ENCODE peak calls at places on chromosomes 13 and 19, in nine cellular contexts. B is bronchial epithelial cell, G is K562, L is fibroblast of pulmonary artery, H is heart right ventricle, S is Calu3, U is cardiac muscle cell, Q is BE2C, W is suprapubic skin. P is an unnamed sample.

GRCh38 chr13:52345048-52345447 is 60.9 kb downstream of the THSD1 start:
- DNase-seq in B (peak), G (no peak), L (peak), H (no peak), S (no peak), U (no peak), Q (no peak), W (no peak), P (no peak)

GRCh38 chr19:47022541-47023447 is 3.2 kb downstream of the NPAS1 start:
- DNase-seq in B (no peak), G (no peak), L (no peak), H (no peak), S (no peak), U (no peak), Q (no peak), W (no peak), P (no peak)

GRCh38 chr13:106232680-106233079 is 302.8 kb downstream of the EFNB2 start:
- DNase-seq in B (no peak), G (no peak), L (no peak), H (no peak), S (no peak), U (peak), Q (no peak), W (no peak), P (no peak)

GRCh38 chr19:32599736-32600157 is 18.8 kb downstream of the PDCD5 start:
- DNase-seq in B (peak), G (peak), L (peak), H (no peak), S (peak), U (peak), Q (peak), W (no peak), P (peak)

GRCh38 chr13:34419025-34419424 is 523.0 kb upstream of the NBEA start:
- DNase-seq in B (no peak), G (no peak), L (no peak), H (no peak), S (no peak), U (no peak), Q (peak), W (no peak), P (no peak)

GRCh38 chr13:99709134-99709533 is 207.9 kb downstream of the TM9SF2 start:
- DNase-seq in B (no peak), G (no peak), L (no peak), H (no peak), S (no peak), U (no peak), Q (no peak), W (no peak), P (no peak)

GRCh38 chr13:79128158-79128557 is 277.9 kb downstream of the RBM26 start:
- DNase-seq in B (peak), G (no peak), L (peak), H (no peak), S (peak), U (no peak), Q (no peak), W (no peak), P (no peak)

GRCh38 chr19:38544569-38545315 is 73.0 kb downstream of the MAP4K1 start:
- DNase-seq in B (peak), G (peak), L (peak), H (no peak), S (no peak), U (no peak), Q (no peak), W (no peak), P (no peak)

GRCh38 chr19:8360196-8360595 is 3.8 kb upstream of the ANGPTL4 start:
- DNase-seq in B (no peak), G (no peak), L (no peak), H (no peak), S (no peak), U (no peak), Q (no peak), W (no peak), P (no peak)

GRCh38 chr13:86085890-86086289 is 286.7 kb upstream of the SLITRK6 start:
- DNase-seq in B (peak), G (no peak), L (no peak), H (no peak), S (no peak), U (no peak), Q (no peak), W (no peak), P (no peak)

GRCh38 chr19:18361646-18362045 is 21.2 kb downstream of the PGPEP1 start:
- DNase-seq in B (no peak), G (no peak), L (no peak), H (no peak), S (no peak), U (no peak), Q (no peak), W (no peak), P (no peak)

GRCh38 chr19:43662487-43662886 is 7.5 kb downstream of the PLAUR start:
- DNase-seq in B (no peak), G (peak), L (peak), H (no peak), S (peak), U (peak), Q (no peak), W (no peak), P (no peak)

GRCh38 chr13:76023644-76024043 is 387.5 kb downstream of the LMO7 start:
- DNase-seq in B (peak), G (no peak), L (no peak), H (no peak), S (no peak), U (no peak), Q (no peak), W (no peak), P (no peak)

GRCh38 chr13:105327727-105328126 is 1207.7 kb downstream of the EFNB2 start:
- DNase-seq in B (no peak), G (no peak), L (no peak), H (no peak), S (no peak), U (no peak), Q (no peak), W (no peak), P (no peak)

GRCh38 chr19:34124828-34125227 is 47.5 kb upstream of the LSM14A start:
- DNase-seq in B (no peak), G (no peak), L (no peak), H (no peak), S (no peak), U (no peak), Q (no peak), W (no peak), P (no peak)

GRCh38 chr13:95403349-95404140 is 102.3 kb upstream of the ABCC4 start:
- DNase-seq in B (no peak), G (no peak), L (no peak), H (no peak), S (no peak), U (peak), Q (no peak), W (no peak), P (no peak)

GRCh38 chr13:24683833-24684599 is 3.8 kb downstream of the ATP12A start:
- DNase-seq in B (peak), G (peak), L (peak), H (peak), S (peak), U (peak), Q (peak), W (no peak), P (peak)

GRCh38 chr19:45103200-45103624 is 10.2 kb downstream of the PPP1R37 start:
- DNase-seq in B (no peak), G (no peak), L (peak), H (no peak), S (no peak), U (no peak), Q (peak), W (no peak), P (peak)

GRCh38 chr13:29730253-29730652 is 120.2 kb downstream of the UBL3 start:
- DNase-seq in B (no peak), G (no peak), L (no peak), H (no peak), S (no peak), U (no peak), Q (no peak), W (no peak), P (no peak)

GRCh38 chr13:52405767-52406494 is at the start of gene THSD1:
- DNase-seq in B (peak), G (no peak), L (peak), H (peak), S (peak), U (no peak), Q (peak), W (peak), P (peak)

GRCh38 chr13:58949646-58950045 is 1214.1 kb downstream of the DIAPH3 start:
- DNase-seq in B (no peak), G (peak), L (no peak), H (no peak), S (no peak), U (no peak), Q (peak), W (no peak), P (no peak)

GRCh38 chr19:2652504-2653099 is 49.9 kb downstream of the GNG7 start:
- DNase-seq in B (no peak), G (no peak), L (no peak), H (no peak), S (no peak), U (no peak), Q (no peak), W (no peak), P (no peak)

GRCh38 chr19:2648099-2648498 is 54.4 kb downstream of the GNG7 start:
- DNase-seq in B (no peak), G (no peak), L (no peak), H (no peak), S (no peak), U (no peak), Q (no peak), W (no peak), P (no peak)

GRCh38 chr19:2653717-2654584 is 48.5 kb downstream of the GNG7 start:
- DNase-seq in B (no peak), G (no peak), L (no peak), H (no peak), S (no peak), U (no peak), Q (no peak), W (no peak), P (no peak)

GRCh38 chr19:2648528-2648937 is 54.0 kb downstream of the GNG7 start:
- DNase-seq in B (peak), G (peak), L (peak), H (peak), S (peak), U (peak), Q (peak), W (no peak), P (peak)

DNA sequence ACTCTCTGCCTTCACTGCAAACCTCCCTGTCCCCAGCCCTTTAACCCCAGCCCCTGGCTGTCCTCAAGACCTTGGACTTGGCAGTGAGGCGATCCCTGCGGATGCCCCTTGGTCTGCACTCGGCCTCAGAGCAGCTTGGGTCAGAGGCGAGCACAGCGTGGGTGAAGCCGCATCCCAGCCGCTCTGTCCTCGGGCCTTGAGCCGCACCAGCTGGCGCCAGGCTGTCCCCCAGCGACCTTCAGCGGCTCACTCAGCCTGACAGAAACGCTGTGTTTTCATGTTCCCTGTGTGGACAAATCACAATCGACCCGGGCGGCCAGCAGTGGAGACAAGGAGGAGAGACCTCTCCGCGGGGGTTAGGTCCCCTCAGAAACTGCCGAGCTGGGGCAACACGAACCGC is 52.0 kb downstream of the GNG7 start:
- DNase-seq in B (no peak), G (no peak), L (no peak), H (peak), S (no peak), U (no peak), Q (no peak), W (no peak), P (no peak)
- TF ChIP-seq CTCF in B (no peak), G (no peak), L (no peak), H (no peak), S (no peak), U (no peak), Q (no peak), W (no peak), P (no peak)

GRCh38 chr19:4624733-4625362 is 14.5 kb upstream of the TNFAIP8L1 start:
- DNase-seq in B (peak), G (peak), L (peak), H (no peak), S (no peak), U (peak), Q (peak), W (no peak), P (no peak)
- TF ChIP-seq CTCF in B (peak), G (peak), L (peak), H (no peak), S (no peak), U (peak), Q (peak), W (no peak), P (no peak)

DNA sequence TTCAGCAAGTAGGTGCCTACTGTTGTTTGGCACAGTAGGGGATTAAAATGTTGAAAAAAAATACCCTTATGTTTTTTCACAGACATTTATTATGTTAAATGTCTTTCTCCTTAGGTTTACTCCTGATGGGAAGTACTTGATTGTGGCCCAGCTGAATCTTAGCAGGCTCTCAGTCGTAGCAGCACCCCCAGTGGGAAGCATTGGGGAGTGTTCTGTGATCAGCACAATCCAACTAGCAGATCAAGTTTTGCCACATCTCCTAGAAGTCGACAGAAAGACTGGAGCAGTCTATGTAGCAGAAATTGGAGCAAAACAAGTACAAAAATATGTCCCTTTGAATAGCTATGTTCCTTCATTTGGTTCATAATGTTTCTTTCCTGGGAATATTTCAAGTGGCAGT is 9.3 kb downstream of the NHLRC3 start:
- DNase-seq in B (peak), G (peak), L (no peak), H (no peak), S (peak), U (no peak), Q (peak), W (no peak), P (no peak)
- TF ChIP-seq CTCF in B (peak), G (peak), L (peak), H (no peak), S (no peak), U (no peak), Q (peak), W (no peak), P (no peak)

DNA sequence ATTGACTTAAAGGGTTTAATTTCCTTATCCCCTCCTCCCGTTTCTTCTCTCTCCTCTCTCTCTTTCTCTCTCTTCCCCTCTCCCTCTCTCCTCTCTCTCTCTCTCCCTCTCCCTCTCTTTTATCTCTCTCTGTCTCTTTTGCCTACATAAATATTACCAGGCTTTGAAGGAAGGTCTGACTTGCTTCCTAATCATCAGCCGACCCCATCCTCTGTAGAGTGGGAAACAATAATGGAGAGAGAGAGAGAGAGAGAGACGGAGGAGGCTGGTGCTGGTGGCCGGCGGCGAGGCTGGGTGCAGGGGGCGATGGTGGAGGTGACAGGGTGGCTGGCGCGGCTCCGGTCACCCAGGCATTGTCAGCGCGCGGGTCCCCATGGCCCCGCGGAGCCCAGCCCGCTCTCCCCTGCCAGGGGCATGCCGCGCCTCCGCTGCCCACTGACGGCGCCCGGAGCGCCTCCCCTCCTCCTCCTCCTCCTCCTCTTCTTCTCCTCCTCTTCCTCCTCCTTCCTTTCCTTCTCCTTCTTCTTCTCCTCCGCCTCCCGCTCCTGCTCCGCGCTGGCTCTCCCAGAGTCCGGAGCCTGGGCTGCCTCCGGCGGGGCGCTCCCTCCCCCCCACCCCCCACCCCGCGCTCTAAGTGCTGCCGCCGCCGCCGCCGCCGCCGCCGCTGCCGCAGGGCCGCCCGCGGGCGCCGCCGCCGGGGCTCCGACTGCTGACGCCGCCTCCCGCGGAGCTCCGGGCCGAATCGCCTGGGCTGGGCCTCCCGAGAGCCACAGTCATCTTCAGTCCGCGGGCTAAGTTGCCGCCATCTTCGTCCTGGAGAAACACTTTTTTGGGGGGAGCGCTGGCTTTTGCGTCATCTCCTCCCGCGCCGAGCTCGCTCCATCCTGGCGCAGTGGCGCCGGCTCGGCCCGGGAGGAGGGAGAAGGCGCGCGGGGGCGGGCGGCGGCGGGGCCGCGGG is 348.4 kb downstream of the LIG4 start:
- DNase-seq in B (no peak), G (peak), L (peak), H (peak), S (peak), U (peak), Q (peak), W (no peak), P (peak)
- TF ChIP-seq CTCF in B (no peak), G (no peak), L (no peak), H (no peak), S (no peak), U (no peak), Q (no peak), W (no peak), P (no peak)

DNA sequence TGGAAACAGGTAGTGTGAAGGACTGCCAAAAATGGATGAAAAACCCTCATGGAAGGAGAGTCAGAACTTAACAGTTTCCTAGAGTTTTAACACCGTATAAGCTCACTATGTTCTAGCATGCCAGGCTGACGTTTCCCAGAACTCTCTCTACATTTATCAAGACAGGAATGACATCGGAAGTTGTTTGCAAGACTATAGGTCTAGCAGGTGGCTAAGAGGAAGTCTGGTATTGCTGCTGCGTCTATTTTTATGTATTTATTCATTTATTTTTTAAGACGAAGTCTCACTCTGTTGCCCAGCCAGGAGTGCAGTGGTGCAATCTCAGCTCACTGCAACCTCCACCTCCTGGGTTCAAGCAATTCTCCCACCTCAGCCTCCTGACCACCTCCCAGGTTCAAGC is 20.5 kb upstream of the ARL11 start:
- DNase-seq in B (no peak), G (no peak), L (no peak), H (no peak), S (no peak), U (peak), Q (no peak), W (no peak), P (no peak)
- TF ChIP-seq CTCF in B (no peak), G (no peak), L (no peak), H (no peak), S (no peak), U (no peak), Q (no peak), W (no peak), P (no peak)

DNA sequence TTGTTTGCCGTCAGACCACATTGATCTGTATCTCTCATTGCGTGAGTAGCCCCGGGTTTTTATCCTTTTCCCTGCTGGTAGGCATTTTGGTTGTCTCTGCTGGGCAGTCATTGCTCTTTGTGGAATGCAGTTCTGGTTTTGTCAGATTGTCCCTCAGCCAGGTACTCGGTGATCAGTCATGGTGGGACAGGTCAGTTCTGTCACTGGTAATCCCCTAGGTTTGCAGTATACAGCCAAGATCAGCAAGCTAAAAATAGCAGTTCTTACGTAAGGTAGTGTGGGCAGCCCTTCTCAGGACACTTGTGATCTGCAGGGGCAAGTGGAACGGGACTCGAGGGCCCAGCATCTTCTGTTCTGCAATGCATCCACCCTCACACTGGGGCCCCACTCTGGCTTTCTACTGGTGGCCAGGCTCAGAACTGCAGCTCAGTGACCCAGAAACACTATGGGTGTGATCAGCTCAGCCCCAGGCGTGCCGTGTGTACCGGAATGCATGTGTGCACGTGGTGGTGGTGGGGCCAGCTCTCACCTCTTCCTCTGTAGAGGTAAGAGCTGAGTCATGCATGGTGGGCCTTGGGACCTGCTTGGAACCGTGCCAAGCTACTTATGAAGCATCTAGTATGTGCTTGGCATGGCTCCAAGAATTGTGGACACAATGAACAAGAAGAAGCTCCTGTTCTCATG is 6.3 kb downstream of the PLEKHF1 start:
- DNase-seq in B (peak), G (peak), L (peak), H (peak), S (peak), U (no peak), Q (no peak), W (no peak), P (peak)
- TF ChIP-seq CTCF in B (peak), G (peak), L (peak), H (no peak), S (peak), U (peak), Q (peak), W (peak), P (peak)

GRCh38 chr13:87712012-87712411 is 40.8 kb downstream of the SLITRK5 start:
- DNase-seq in B (no peak), G (no peak), L (no peak), H (no peak), S (no peak), U (no peak), Q (no peak), W (no peak), P (no peak)
- TF ChIP-seq CTCF in B (no peak), G (no peak), L (no peak), H (no peak), S (no peak), U (no peak), Q (no peak), W (no peak), P (no peak)

GRCh38 chr13:20702945-20703784 is at the start of gene IL17D:
- DNase-seq in B (no peak), G (peak), L (no peak), H (no peak), S (peak), U (peak), Q (peak), W (no peak), P (peak)
- TF ChIP-seq CTCF in B (no peak), G (no peak), L (no peak), H (no peak), S (no peak), U (no peak), Q (no peak), W (no peak), P (no peak)

GRCh38 chr13:41639955-41640780 is 182.8 kb downstream of the RGCC start:
- DNase-seq in B (no peak), G (no peak), L (peak), H (no peak), S (no peak), U (no peak), Q (no peak), W (no peak), P (no peak)
- TF ChIP-seq CTCF in B (no peak), G (no peak), L (no peak), H (no peak), S (no peak), U (no peak), Q (no peak), W (no peak), P (no peak)

GRCh38 chr13:36475468-36475867 is 43.2 kb downstream of the CCNA1 start:
- DNase-seq in B (peak), G (peak), L (peak), H (no peak), S (peak), U (no peak), Q (no peak), W (no peak), P (no peak)

GRCh38 chr13:36480726-36481485 is 48.6 kb downstream of the CCNA1 start:
- DNase-seq in B (no peak), G (no peak), L (no peak), H (no peak), S (no peak), U (no peak), Q (no peak), W (no peak), P (no peak)

GRCh38 chr13:36476661-36477060 is 44.4 kb downstream of the CCNA1 start:
- DNase-seq in B (no peak), G (no peak), L (no peak), H (no peak), S (no peak), U (no peak), Q (no peak), W (no peak), P (no peak)
- TF ChIP-seq CTCF in B (no peak), G (no peak), L (no peak), H (no peak), S (no peak), U (no peak), Q (no peak), W (no peak), P (no peak)

P was measured in activated CD8-positive, alpha-beta T cell treated with anti-CD3 and anti-CD28 coated beads for 36 hours.